ENCODE peak calls at places on chromosomes 5 and 9, in six cellular contexts. V, O, E, Q, D and K are unnamed samples.
A peak's percentile ranks its signal among the peaks of the same experiment; 100 is the strongest.

GRCh38 chr9:89940625-89941024 is 335.8 kb downstream of the GADD45G start:
- DNase-seq in O (no peak), Q (no peak), D (no peak), V (no peak), E (no peak), K (no peak)

GRCh38 chr9:33184947-33185346 is 17.8 kb upstream of the B4GALT1 start:
- DNase-seq in Q (no peak), O (no peak), V (no peak), E (no peak), D (no peak), K (no peak)

GRCh38 chr5:116554764-116555163 is 19.9 kb downstream of the SEMA6A start:
- DNase-seq in E (no peak), O (no peak), Q (no peak), V (no peak), D (peak; percentile 44), K (no peak)

GRCh38 chr9:655875-656274 is 185.6 kb upstream of the DMRT1 start:
- DNase-seq in V (no peak), D (no peak), E (no peak), O (no peak), Q (no peak), K (no peak)

GRCh38 chr9:3502560-3503398 is 23.0 kb downstream of the RFX3 start:
- DNase-seq in D (no peak), O (no peak), E (no peak), V (no peak), Q (no peak), K (no peak)

GRCh38 chr5:88889165-88890069 is 6.4 kb upstream of the MEF2C start:
- DNase-seq in V (no peak), Q (no peak), E (no peak), O (peak; percentile 67), D (no peak), K (no peak)

GRCh38 chr9:8832956-8833355 is 1033.4 kb upstream of the DMAC1 start:
- DNase-seq in V (no peak), E (no peak), O (no peak), D (no peak), Q (no peak), K (no peak)

GRCh38 chr5:143235423-143235822 is 168.1 kb downstream of the NR3C1 start:
- DNase-seq in Q (peak; percentile 19), O (no peak), E (no peak), D (no peak), V (no peak), K (no peak)

GRCh38 chr5:127785098-127785927 is 82.1 kb downstream of the CCDC192 start:
- DNase-seq in E (peak; percentile 16), Q (no peak), V (no peak), D (no peak), O (no peak), K (no peak)

GRCh38 chr5:93579561-93580386 is 1.2 kb downstream of the NR2F1-AS1 start:
- DNase-seq in E (no peak), Q (no peak), O (peak; percentile 83), V (no peak), D (no peak), K (no peak)

GRCh38 chr5:96582343-96582742 is 79.8 kb upstream of the CAST start:
- DNase-seq in D (no peak), O (no peak), V (no peak), Q (no peak), E (no peak), K (no peak)

GRCh38 chr5:60325870-60326269 is 374.1 kb downstream of the DEPDC1B start:
- DNase-seq in Q (no peak), V (no peak), O (no peak), D (no peak), E (no peak), K (no peak)

GRCh38 chr9:76292658-76293057 is 101.6 kb downstream of the RFK start:
- DNase-seq in Q (no peak), V (no peak), D (no peak), O (no peak), E (no peak), K (no peak)

GRCh38 chr5:35853652-35854051 is 3.0 kb upstream of the IL7R start:
- DNase-seq in V (no peak), Q (no peak), E (no peak), D (no peak), O (no peak), K (no peak)

GRCh38 chr5:88819332-88819999 is 63.5 kb downstream of the MEF2C start:
- DNase-seq in E (no peak), V (no peak), Q (no peak), D (no peak), O (no peak), K (no peak)

GRCh38 chr5:141686648-141687416 is 4.8 kb upstream of the ARAP3 start:
- DNase-seq in E (no peak), O (no peak), V (no peak), D (no peak), Q (no peak), K (peak; percentile 68)

GRCh38 chr9:114507726-114508125 is 2.5 kb upstream of the WHRN start:
- DNase-seq in V (no peak), E (no peak), O (no peak), Q (no peak), D (peak; percentile 24), K (no peak)

GRCh38 chr9:38435526-38435925 is 11.3 kb upstream of the IGFBPL1 start:
- DNase-seq in O (no peak), D (no peak), V (no peak), E (no peak), Q (no peak), K (no peak)

GRCh38 chr5:73825219-73825618 is 199.2 kb downstream of the ARHGEF28 start:
- DNase-seq in D (no peak), O (no peak), E (no peak), V (no peak), Q (no peak), K (no peak)

GRCh38 chr5:43985411-43985810 is 382.4 kb downstream of the NNT start:
- DNase-seq in Q (no peak), E (no peak), D (no peak), V (no peak), O (no peak), K (no peak)

GRCh38 chr9:73176450-73176875 is 24.8 kb downstream of the ANXA1 start:
- DNase-seq in O (no peak), V (no peak), D (no peak), Q (peak; percentile 78), E (no peak), K (no peak)

GRCh38 chr5:61734001-61734400 is 401.9 kb downstream of the ZSWIM6 start:
- DNase-seq in D (no peak), Q (no peak), V (no peak), E (no peak), O (no peak), K (no peak)

GRCh38 chr9:133973791-133974630 is 18.1 kb downstream of the VAV2 start:
- DNase-seq in V (no peak), E (no peak), Q (no peak), O (no peak), D (peak; percentile 63), K (no peak)

GRCh38 chr9:20980713-20981481 is 50.5 kb downstream of the HACD4 start:
- DNase-seq in Q (no peak), E (peak; percentile 33), V (no peak), O (no peak), D (no peak), K (no peak)

GRCh38 chr5:139386039-139386438 is 2.9 kb upstream of the SLC23A1 start:
- DNase-seq in V (no peak), E (no peak), Q (no peak), D (no peak), O (no peak), K (no peak)

GRCh38 chr5:139389701-139390638 is at the start of gene MZB1:
- DNase-seq in O (no peak), Q (no peak), E (peak; percentile 95), V (no peak), D (no peak), K (no peak)

GRCh38 chr5:139388198-139388821 is 1.4 kb downstream of the MZB1 start:
- DNase-seq in Q (no peak), D (peak; percentile 63), E (no peak), O (no peak), V (no peak), K (no peak)

GRCh38 chr5:139385061-139385889 is 2.2 kb upstream of the SLC23A1 start:
- DNase-seq in Q (no peak), D (peak; percentile 73), V (peak; percentile 66), O (no peak), E (no peak), K (no peak)

DNA sequence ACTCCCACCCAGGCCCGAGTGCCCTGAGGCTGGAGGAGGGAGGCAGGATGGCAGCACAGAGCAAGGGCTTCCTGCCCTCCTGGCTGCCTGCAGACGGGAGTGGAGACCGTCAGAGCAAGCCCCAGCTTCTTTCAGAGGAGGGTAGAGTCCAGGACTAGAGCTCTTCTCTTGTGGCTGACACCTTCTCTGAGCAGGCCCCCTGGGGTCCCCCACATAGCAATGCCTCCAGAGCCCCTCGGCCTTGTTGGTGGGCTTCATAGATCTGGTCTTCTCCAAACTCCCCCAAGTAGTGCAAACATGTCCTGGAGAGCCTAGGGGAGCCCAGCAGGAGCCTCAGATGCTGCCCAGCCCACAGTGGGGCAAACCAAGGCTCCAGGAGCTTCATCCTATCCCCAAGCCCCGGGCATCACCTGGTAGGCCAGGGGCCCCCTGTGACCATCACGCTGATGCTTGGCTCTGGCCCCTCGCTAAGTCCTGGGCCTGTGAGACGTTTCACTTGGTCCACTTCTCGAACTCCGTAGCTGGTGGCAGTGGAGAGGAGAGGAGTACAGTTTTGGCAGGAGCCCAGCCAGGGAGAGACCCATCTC is 2.0 kb downstream of the MZB1 start:
- DNase-seq in V (no peak), Q (no peak), E (no peak), O (no peak), D (no peak), K (no peak)
- H3K4me3 ChIP-seq in V (no peak overlapping the region), Q (no peak overlapping the region), E (peak overlapping the region; percentile 87), O (no peak overlapping the region), D (peak overlapping the region; percentile 67), K (no peak overlapping the region)

GRCh38 chr5:170603578-170604565 is 100.1 kb downstream of the KCNIP1 start:
- DNase-seq in O (peak; percentile 92), D (peak; percentile 46), Q (peak; percentile 22), E (no peak), V (peak; percentile 91), K (peak; percentile 50)
- H3K9ac ChIP-seq in O (no peak overlapping the region), D (no peak overlapping the region), Q (no peak overlapping the region), E (no peak overlapping the region), V (no peak overlapping the region), K (no peak overlapping the region)

GRCh38 chr9:126383395-126384104 is 56.9 kb downstream of the MVB12B start:
- DNase-seq in E (no peak), Q (no peak), V (no peak), D (no peak), O (peak; percentile 3), K (no peak)

GRCh38 chr9:126384926-126385325 is 58.3 kb downstream of the MVB12B start:
- DNase-seq in Q (no peak), O (peak; percentile 4), V (no peak), E (no peak), D (no peak), K (no peak)

GRCh38 chr9:126386814-126387213 is 60.2 kb downstream of the MVB12B start:
- DNase-seq in E (no peak), V (no peak), Q (no peak), O (no peak), D (no peak), K (no peak)

GRCh38 chr9:126388964-126389363 is 62.3 kb downstream of the MVB12B start:
- DNase-seq in E (no peak), D (no peak), Q (no peak), O (no peak), V (no peak), K (no peak)

GRCh38 chr9:126386088-126386487 is 59.5 kb downstream of the MVB12B start:
- DNase-seq in V (no peak), E (no peak), Q (no peak), O (no peak), D (peak; percentile 37), K (peak; percentile 33)
- TF ChIP-seq ZNF274 in V (no peak), E (no peak), Q (no peak), O (no peak), D (no peak), K (no peak)

GRCh38 chr5:7815757-7816534 is 35.0 kb downstream of the CFAP90 start:
- DNase-seq in V (peak; percentile 90), D (peak; percentile 70), E (peak; percentile 20), O (peak; percentile 98), Q (peak; percentile 63), K (peak; percentile 67)
- H3K4me3 ChIP-seq in V (no peak overlapping the region), D (no peak overlapping the region), E (no peak overlapping the region), O (peak overlapping the region; percentile 37), Q (no peak overlapping the region), K (no peak overlapping the region)